ENCODE peak calls at places on chromosomes 4 and X, in nine cellular contexts. B is mesendoderm; O is tibial nerve; E is GM23248; U is fibroblast of lung; K is tibial artery; Y is CD8-positive, alpha-beta T cell; D is cardiac muscle cell; I is hepatocyte. S is an unnamed sample.

GRCh38 chr4:76930721-76931481 is 18.7 kb upstream of the SEPTIN11 start:
- DNase-seq in I (no peak), Y (no peak), K (no peak), E (no peak), O (no peak), U (no peak), B (no peak), D (no peak), S (no peak)

GRCh38 chr4:7187297-7187592 is 5.1 kb upstream of the SORCS2 start:
- DNase-seq in K (peak; percentile 35), Y (no peak), E (no peak), O (peak; percentile 1), D (no peak), U (no peak), B (no peak), I (no peak), S (no peak)

GRCh38 chr4:145679991-145680455 is at the start of gene C4orf51:
- DNase-seq in U (peak; percentile 87), Y (no peak), D (peak; percentile 56), E (peak; percentile 70), B (peak; percentile 58), K (no peak), O (no peak), I (peak; percentile 62), S (no peak)

GRCh38 chr4:23368081-23368697 is 521.7 kb downstream of the PPARGC1A start:
- DNase-seq in Y (no peak), K (no peak), B (peak; percentile 71), D (peak; percentile 7), E (no peak), O (no peak), U (no peak), I (peak; percentile 55), S (no peak)

GRCh38 chrX:107324493-107325310 is 118.3 kb downstream of the DNAAF6 start:
- DNase-seq in B (peak; percentile 93), O (no peak), I (peak; percentile 85), K (no peak), U (peak; percentile 33), D (peak; percentile 50), E (peak; percentile 45), Y (no peak), S (no peak)

GRCh38 chr4:566508-567295 is 9.4 kb downstream of the TMEM271 start:
- DNase-seq in Y (no peak), B (no peak), I (peak; percentile 57), O (no peak), K (no peak), E (no peak), D (no peak), U (no peak), S (no peak)

GRCh38 chrX:119194631-119195030 is 41.5 kb upstream of the PGRMC1 start:
- DNase-seq in K (no peak), E (peak; percentile 54), Y (no peak), O (no peak), U (peak; percentile 13), I (peak; percentile 19), B (peak; percentile 25), D (peak; percentile 57), S (no peak)

GRCh38 chrX:46770817-46771163 is 11.9 kb upstream of the SLC9A7 start:
- DNase-seq in O (no peak), U (peak; percentile 94), Y (no peak), E (peak; percentile 91), I (no peak), D (peak; percentile 76), B (peak; percentile 88), K (no peak), S (no peak)

GRCh38 chr4:121726642-121727268 is 30.0 kb upstream of the ANXA5 start:
- DNase-seq in Y (no peak), K (no peak), O (no peak), U (peak; percentile 68), E (peak; percentile 76), D (peak; percentile 81), B (peak; percentile 85), I (peak; percentile 66), S (no peak)

GRCh38 chrX:106168107-106168506 is at the start of gene PWWP3B:
- DNase-seq in E (peak; percentile 38), Y (no peak), I (peak; percentile 79), U (peak; percentile 36), B (peak; percentile 72), D (peak; percentile 70), K (no peak), O (peak; percentile 21), S (no peak)

GRCh38 chr4:24772061-24772705 is 23.2 kb upstream of the SOD3 start:
- DNase-seq in B (no peak), I (no peak), E (no peak), O (no peak), U (no peak), Y (no peak), K (no peak), D (no peak), S (no peak)

DNA sequence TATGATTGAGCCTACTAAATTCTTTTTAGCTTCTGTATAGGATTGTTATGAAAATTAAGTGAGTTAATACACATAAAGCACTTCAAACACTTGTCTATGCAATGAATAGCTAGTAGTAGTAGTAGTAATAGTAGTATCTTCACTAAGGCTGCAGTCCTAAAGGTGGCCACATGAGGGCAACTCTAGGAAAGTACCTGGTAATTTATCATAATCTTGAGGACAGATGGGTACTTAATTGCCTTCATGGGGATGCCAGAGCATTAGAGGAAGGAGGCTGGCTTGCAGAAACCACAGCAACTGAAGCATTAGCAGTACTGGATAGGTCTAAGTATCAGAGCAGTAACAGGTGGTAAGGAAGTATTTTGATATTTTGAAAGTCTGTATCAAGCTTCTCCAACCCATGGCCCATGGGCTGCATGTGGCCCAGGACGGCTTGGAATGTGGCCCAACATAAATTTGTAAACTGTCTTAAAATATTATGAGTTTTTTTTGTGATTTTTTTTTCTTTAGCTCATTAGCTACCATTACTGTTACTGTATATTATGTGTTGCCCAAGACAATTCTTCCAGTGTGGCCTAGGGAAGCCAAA is 17.3 kb downstream of the NIPAL1 start:
- DNase-seq in D (peak; percentile 25), K (no peak), E (peak; percentile 37), B (peak; percentile 67), Y (peak; percentile 59), U (peak; percentile 7), I (peak; percentile 31), O (no peak), S (no peak)
- H3K27ac ChIP-seq in D (no peak overlapping the region), K (no peak overlapping the region), E (no peak overlapping the region), B (no peak overlapping the region), Y (no peak overlapping the region), U (no peak overlapping the region), I (no peak overlapping the region), O (no peak overlapping the region), S (no peak overlapping the region)

GRCh38 chrX:65702956-65703355 is 35.5 kb downstream of the MSN start:
- DNase-seq in K (no peak), U (no peak), E (no peak), Y (no peak), D (no peak), B (no peak), I (no peak), O (no peak), S (no peak)
- H3K4me1 ChIP-seq in K (peaks cover 36% of the 10 kb centered on the region), U (peaks cover 20% of the 10 kb centered on the region), E (peaks cover 57% of the 10 kb centered on the region), Y (peaks cover 92% of the 10 kb centered on the region), D (peaks cover 6% of the 10 kb centered on the region), B (peaks cover 2% of the 10 kb centered on the region), I (no peaks in the 10 kb centered on the region), O (peaks cover 58% of the 10 kb centered on the region), S (peaks cover 82% of the 10 kb centered on the region)

DNA sequence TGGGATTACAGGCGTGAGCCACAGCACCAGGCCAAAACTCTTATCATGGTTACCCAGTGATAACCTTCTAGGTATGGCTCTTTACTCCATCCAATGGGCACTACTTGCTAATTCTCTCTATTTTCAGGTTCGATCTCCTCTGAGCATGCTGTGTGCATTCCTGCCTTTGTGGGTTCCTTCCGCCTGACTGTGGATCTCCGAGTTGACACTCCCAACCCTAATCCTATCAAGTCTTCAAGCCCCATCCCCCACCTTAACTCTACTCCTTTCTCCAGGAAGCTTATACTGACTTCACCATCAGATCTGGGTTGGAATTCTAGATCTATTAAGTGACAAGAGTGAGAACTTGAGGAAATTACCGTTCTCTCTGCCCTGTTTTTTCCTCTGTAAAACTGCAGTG is 64.6 kb downstream of the ZAR1 start:
- DNase-seq in O (no peak), I (no peak), K (no peak), U (no peak), B (peak; percentile 90), E (no peak), Y (no peak), D (no peak), S (no peak)
- H3K36me3 ChIP-seq in O (peaks cover 98% of the 10 kb centered on the region), I (no peaks in the 10 kb centered on the region), K (peaks cover 95% of the 10 kb centered on the region), U (peaks cover 2% of the 10 kb centered on the region), B (no peaks in the 10 kb centered on the region), E (peaks cover 38% of the 10 kb centered on the region), Y (peaks cover 26% of the 10 kb centered on the region), D (peaks cover 42% of the 10 kb centered on the region), S (peaks cover 47% of the 10 kb centered on the region)

GRCh38 chrX:102154218-102154860 is 1.4 kb downstream of the BEX5 start:
- DNase-seq in U (no peak), Y (no peak), K (no peak), B (peak; percentile 60), O (no peak), I (no peak), E (no peak), D (no peak), S (no peak)
- H3K27ac ChIP-seq in U (no peak overlapping the region), Y (peak overlapping the region; percentile 60), K (no peak overlapping the region), B (no peak overlapping the region), O (no peak overlapping the region), I (no peak overlapping the region), E (no peak overlapping the region), D (no peak overlapping the region), S (peak overlapping the region; percentile 34)

S was measured in thoracic aorta.